ENCODE peak calls at places on chromosomes 3 and 15, in ten cellular contexts. N is breast epithelium, L is SK-N-SH, I is endothelial cell of umbilical vein, Q is suprapubic skin, J is transverse colon, U is K562, C is Panc1, K is HL-60, H is HepG2. D is an unnamed sample.
A peak's percentile ranks its signal among the peaks of the same experiment; 100 is the strongest.

GRCh38 chr3:190269096-190269495 is 53.1 kb downstream of the CLDN1 start:
- DNase-seq in N (no peak), L (no peak), I (no peak), Q (no peak), J (no peak), U (no peak), C (no peak), K (no peak), H (no peak), D (no peak)

GRCh38 chr3:190552969-190553759 is 39.3 kb downstream of the IL1RAP start:
- DNase-seq in N (no peak), L (no peak), I (no peak), Q (no peak), J (no peak), U (no peak), C (no peak), K (no peak), H (no peak), D (no peak)

GRCh38 chr3:117398166-117398954 is 688.8 kb downstream of the TUSC7 start:
- DNase-seq in N (no peak), L (no peak), I (no peak), Q (no peak), J (no peak), U (no peak), C (no peak), K (no peak), H (no peak), D (no peak)

GRCh38 chr15:87477759-87478687 is 778.5 kb downstream of the NTRK3 start:
- DNase-seq in N (peak; percentile 60), L (peak; percentile 49), I (no peak), Q (no peak), J (no peak), U (no peak), C (no peak), K (no peak), H (no peak), D (no peak)

GRCh38 chr3:66527253-66527652 is 26.4 kb upstream of the LRIG1 start:
- DNase-seq in N (no peak), L (no peak), I (no peak), Q (no peak), J (no peak), U (no peak), C (no peak), K (no peak), H (no peak), D (no peak)

GRCh38 chr3:43246956-43247355 is 39.4 kb upstream of the SNRK start:
- DNase-seq in N (no peak), L (no peak), I (peak; percentile 97), Q (no peak), J (peak; percentile 10), U (no peak), C (no peak), K (no peak), H (no peak), D (no peak)

GRCh38 chr15:100292010-100292409 is 49.8 kb downstream of the ADAMTS17 start:
- DNase-seq in N (no peak), L (no peak), I (no peak), Q (no peak), J (no peak), U (no peak), C (no peak), K (no peak), H (no peak), D (no peak)

GRCh38 chr3:105965384-105965783 is 96.6 kb upstream of the CBLB start:
- DNase-seq in N (no peak), L (no peak), I (peak; percentile 77), Q (no peak), J (no peak), U (no peak), C (no peak), K (no peak), H (no peak), D (no peak)

GRCh38 chr15:33489335-33489734 is 178.6 kb downstream of the RYR3 start:
- DNase-seq in N (no peak), L (no peak), I (no peak), Q (no peak), J (no peak), U (no peak), C (no peak), K (no peak), H (no peak), D (no peak)

DNA sequence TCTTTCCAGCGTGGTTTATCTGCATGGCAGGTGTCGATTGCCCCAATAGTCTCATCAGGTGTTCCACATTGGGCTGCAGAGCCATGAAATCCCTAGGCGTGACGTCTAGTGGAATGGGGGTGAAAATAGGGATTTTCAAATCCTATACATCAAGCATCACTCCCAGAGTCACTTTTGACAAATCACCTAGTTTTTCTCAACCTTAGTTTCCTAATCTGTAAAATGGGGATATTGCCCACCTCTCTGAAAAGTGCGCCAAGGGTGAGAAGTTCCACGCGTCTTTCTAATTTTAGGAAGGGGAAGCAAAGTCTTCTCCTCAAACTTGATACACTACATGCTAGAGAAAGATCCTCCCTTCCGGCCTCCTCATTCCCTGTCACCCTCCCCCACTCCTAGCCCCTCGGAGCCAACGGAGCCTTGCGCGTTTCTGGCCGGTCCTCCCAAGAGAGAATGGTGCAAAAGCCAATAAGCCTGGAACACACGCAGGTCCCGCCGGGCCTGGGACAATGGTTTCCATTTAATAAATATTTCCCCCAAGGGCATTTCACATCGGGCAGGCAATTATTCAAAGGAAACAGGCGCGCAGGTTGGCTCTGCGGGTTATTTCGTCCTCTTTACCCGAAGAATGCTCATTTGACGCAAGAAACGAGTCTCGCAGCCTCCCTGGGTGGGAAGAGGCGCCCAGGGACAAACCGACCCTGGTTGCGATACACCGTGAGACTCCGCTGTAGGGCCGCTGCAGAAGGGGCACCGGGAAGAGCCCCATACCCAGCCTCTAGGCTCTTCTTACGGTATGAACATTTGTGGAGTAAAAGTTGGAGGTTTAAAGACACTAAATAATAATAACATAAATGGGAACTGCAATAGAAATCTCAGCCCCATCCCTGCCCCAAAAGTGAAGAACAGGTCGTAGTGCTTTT is 1.2 kb upstream of the SOX14 start:
- DNase-seq in N (no peak), L (peak; percentile 33), I (no peak), Q (no peak), J (no peak), U (no peak), C (no peak), K (no peak), H (no peak), D (no peak)
- H3K27me3 ChIP-seq in N (peaks cover 4% of the 10 kb centered on the region), L (peaks cover 56% of the 10 kb centered on the region), I (peaks cover 80% of the 10 kb centered on the region), Q (peaks cover 98% of the 10 kb centered on the region), J (peaks cover 92% of the 10 kb centered on the region), U (peaks cover 8% of the 10 kb centered on the region), C (peaks cover 78% of the 10 kb centered on the region), K (peaks cover 75% of the 10 kb centered on the region), H (peaks cover 12% of the 10 kb centered on the region), D (no peaks in the 10 kb centered on the region)

GRCh38 chr15:92506506-92506905 is 112.8 kb downstream of the ST8SIA2 start:
- DNase-seq in N (no peak), L (no peak), I (no peak), Q (no peak), J (no peak), U (no peak), C (no peak), K (no peak), H (no peak), D (no peak)

GRCh38 chr15:92510163-92510882 is 116.6 kb downstream of the ST8SIA2 start:
- DNase-seq in N (no peak), L (no peak), I (no peak), Q (no peak), J (no peak), U (no peak), C (no peak), K (no peak), H (no peak), D (no peak)
- H3K4me3 ChIP-seq in N (no peak overlapping the region), L (no peak overlapping the region), I (no peak overlapping the region), Q (no peak overlapping the region), J (no peak overlapping the region), U (no peak overlapping the region), C (no peak overlapping the region), K (no peak overlapping the region), H (no peak overlapping the region), D (no peak overlapping the region)

DNA sequence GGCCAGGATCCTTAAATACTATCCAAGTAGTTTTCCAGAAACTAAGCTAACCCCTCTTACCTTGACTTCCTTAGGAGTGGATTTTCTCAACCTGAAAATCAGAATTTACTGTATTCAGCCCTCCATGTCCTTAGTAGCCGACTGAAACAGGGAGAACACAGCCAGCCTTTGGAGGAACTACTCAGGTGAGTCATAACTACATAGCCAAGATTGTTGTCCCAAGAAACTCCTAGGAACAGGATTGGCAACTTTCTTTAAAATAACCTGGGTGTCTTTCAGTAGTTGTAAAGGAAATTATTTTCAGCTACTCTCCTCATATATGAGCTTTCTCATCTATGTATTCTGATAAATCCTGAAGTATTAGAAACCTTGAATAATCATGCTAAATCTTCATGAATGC is 22.3 kb downstream of the FANCD2OS start:
- DNase-seq in N (no peak), L (no peak), I (no peak), Q (no peak), J (no peak), U (no peak), C (no peak), K (no peak), H (no peak), D (no peak)
- TF ChIP-seq POLR2AphosphoS5 in N (no peak), L (no peak), I (no peak), Q (no peak), J (no peak), U (no peak), C (no peak), K (no peak), H (no peak), D (no peak)

GRCh38 chr3:158095302-158095997 is 10.8 kb downstream of the SHOX2 start:
- DNase-seq in N (no peak), L (no peak), I (peak; percentile 30), Q (no peak), J (no peak), U (no peak), C (no peak), K (no peak), H (no peak), D (no peak)

GRCh38 chr3:158094235-158094916 is 11.8 kb downstream of the SHOX2 start:
- DNase-seq in N (no peak), L (no peak), I (no peak), Q (peak; percentile 56), J (no peak), U (no peak), C (no peak), K (no peak), H (no peak), D (peak; percentile 78)

GRCh38 chr3:158091526-158091925 is 14.7 kb downstream of the SHOX2 start:
- DNase-seq in N (no peak), L (no peak), I (peak; percentile 34), Q (no peak), J (no peak), U (no peak), C (no peak), K (no peak), H (peak; percentile 15), D (no peak)

GRCh38 chr3:158094917-158095301 is 11.3 kb downstream of the SHOX2 start:
- DNase-seq in N (no peak), L (no peak), I (no peak), Q (peak; percentile 49), J (no peak), U (no peak), C (no peak), K (no peak), H (no peak), D (no peak)

DNA sequence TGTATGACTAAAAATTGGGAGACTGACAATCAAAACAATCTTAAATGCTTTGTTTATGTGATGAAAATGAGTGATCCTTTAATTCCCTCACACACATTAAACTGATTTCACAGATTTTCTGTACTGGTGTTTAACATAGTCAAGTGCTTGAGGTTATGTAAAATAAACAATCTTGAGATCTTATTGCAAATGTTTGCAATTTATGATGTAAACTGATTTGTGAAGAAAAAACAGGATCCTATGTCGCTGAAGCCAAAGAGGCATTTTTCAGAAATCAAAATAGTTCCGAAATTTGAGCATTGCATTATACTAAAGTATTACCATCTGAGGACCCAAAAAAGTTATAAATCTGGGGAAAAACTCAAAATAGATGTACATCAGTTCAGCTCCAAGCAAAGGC is 12.7 kb downstream of the SHOX2 start:
- DNase-seq in N (no peak), L (no peak), I (no peak), Q (no peak), J (no peak), U (no peak), C (no peak), K (no peak), H (no peak), D (no peak)
- H3K27me3 ChIP-seq in N (peaks cover 3% of the 10 kb centered on the region), L (no peaks in the 10 kb centered on the region), I (peaks cover 95% of the 10 kb centered on the region), Q (peaks cover 79% of the 10 kb centered on the region), J (peaks cover 100% of the 10 kb centered on the region), U (no peaks in the 10 kb centered on the region), C (peaks cover 5% of the 10 kb centered on the region), K (no peaks in the 10 kb centered on the region), H (peaks cover 2% of the 10 kb centered on the region), D (peaks cover 7% of the 10 kb centered on the region)

D was measured in upper lobe of left lung.